ENCODE peak calls at places on chromosomes 16 and 17, in five cellular contexts. H, D, R, W and N are unnamed samples.

GRCh38 chr17:6163632-6164319 is 93.6 kb downstream of the WSCD1 start:
- DNase-seq in H (peak), D (no peak), R (no peak), W (no peak), N (peak)

GRCh38 chr16:75402821-75403475 is 30.4 kb downstream of the CFDP1 start:
- DNase-seq in H (peak), D (no peak), R (no peak), W (peak), N (peak)

GRCh38 chr17:74738051-74738996 is 1.3 kb downstream of the RAB37 start:
- DNase-seq in H (peak), D (peak), R (no peak), W (peak), N (no peak)

GRCh38 chr17:78174870-78175642 is 6.7 kb downstream of the SYNGR2 start:
- DNase-seq in H (peak), D (no peak), R (peak), W (no peak), N (no peak)

GRCh38 chr17:41415833-41416335 is 8.5 kb downstream of the KRT37 start:
- DNase-seq in H (peak), D (no peak), R (no peak), W (peak), N (no peak)

GRCh38 chr17:34445145-34445544 is 82.1 kb upstream of the CCL1 start:
- DNase-seq in H (no peak), D (no peak), R (no peak), W (no peak), N (no peak)

GRCh38 chr17:74961657-74962360 is 10.8 kb downstream of the HID1 start:
- DNase-seq in H (peak), D (peak), R (peak), W (peak), N (peak)

GRCh38 chr16:28130099-28131088 is 66.9 kb upstream of the GSG1L start:
- DNase-seq in H (no peak), D (no peak), R (no peak), W (no peak), N (peak)

GRCh38 chr16:76956801-76957200 is 234.2 kb upstream of the MON1B start:
- DNase-seq in H (no peak), D (no peak), R (no peak), W (no peak), N (no peak)

GRCh38 chr16:19008245-19008644 is 24.5 kb downstream of the TMC7 start:
- DNase-seq in H (no peak), D (no peak), R (no peak), W (peak), N (peak)

GRCh38 chr17:42246515-42246914 is 29.7 kb downstream of the STAT5B start:
- DNase-seq in H (peak), D (no peak), R (no peak), W (no peak), N (no peak)

GRCh38 chr16:22693670-22694340 is 120.2 kb upstream of the HS3ST2 start:
- DNase-seq in H (no peak), D (no peak), R (no peak), W (no peak), N (no peak)

GRCh38 chr17:44561237-44561623 is 3.9 kb downstream of the FZD2 start:
- DNase-seq in H (no peak), D (no peak), R (no peak), W (no peak), N (no peak)

GRCh38 chr17:44569459-44569858 is 12.2 kb downstream of the FZD2 start:
- DNase-seq in H (no peak), D (no peak), R (no peak), W (no peak), N (no peak)

GRCh38 chr17:44568311-44568710 is 11.0 kb downstream of the FZD2 start:
- DNase-seq in H (no peak), D (no peak), R (no peak), W (no peak), N (no peak)

GRCh38 chr17:44564429-44564828 is 7.1 kb downstream of the FZD2 start:
- DNase-seq in H (no peak), D (no peak), R (no peak), W (no peak), N (no peak)

GRCh38 chr17:44565866-44566443 is 8.7 kb downstream of the FZD2 start:
- DNase-seq in H (no peak), D (no peak), R (no peak), W (peak), N (no peak)
- TF ChIP-seq CTCF in H (no peak), D (no peak), R (peak), W (peak), N (peak)

GRCh38 chr16:53445534-53445933 is 11.3 kb downstream of the RBL2 start:
- DNase-seq in H (no peak), D (no peak), R (no peak), W (no peak), N (no peak)
- TF ChIP-seq CTCF in H (no peak), D (no peak), R (no peak), W (no peak), N (no peak)

DNA sequence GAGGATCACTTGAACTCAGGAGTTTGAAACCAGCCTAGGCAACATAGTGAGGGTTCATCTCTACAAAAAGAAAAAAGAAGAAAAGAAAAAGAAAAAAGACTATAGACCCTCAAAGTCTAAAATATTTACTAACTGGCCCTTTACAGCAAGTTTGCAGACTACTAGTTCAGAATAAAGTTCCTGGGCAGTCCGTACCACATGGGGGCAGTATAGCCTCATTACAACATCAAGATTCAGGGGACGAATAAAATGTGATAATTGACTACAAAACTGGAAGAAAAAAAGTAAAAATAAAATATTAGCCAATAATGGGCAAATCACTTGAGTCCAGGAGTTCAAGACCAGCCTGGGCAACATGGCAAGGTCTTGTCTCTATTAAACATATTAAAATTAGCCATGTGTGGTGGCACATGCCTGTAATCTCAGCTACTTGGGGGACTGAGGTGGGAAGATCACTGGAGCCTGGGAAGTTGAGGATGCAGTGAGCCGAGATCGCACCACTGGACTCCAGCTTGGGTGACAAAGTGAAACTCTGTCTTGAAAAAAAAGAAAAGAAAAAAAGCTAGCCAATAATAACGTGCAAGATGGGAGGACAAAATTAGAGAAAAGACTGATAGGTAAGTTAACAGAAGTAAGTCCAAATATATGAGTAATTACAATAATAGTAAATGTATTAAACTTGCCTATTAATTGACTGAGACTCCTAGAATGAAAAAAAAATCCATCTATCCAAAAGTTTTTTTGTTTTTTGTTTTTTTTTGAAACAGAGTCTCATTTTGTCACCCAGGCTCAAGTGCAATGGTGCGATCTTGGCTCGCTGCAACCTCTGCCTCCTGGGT is 129.4 kb upstream of the SEC14L1 start:
- DNase-seq in H (peak), D (no peak), R (peak), W (peak), N (peak)
- TF ChIP-seq CTCF in H (peak), D (peak), R (no peak), W (peak), N (peak)

GRCh38 chr17:38653679-38654078 is 21.1 kb downstream of the EPOP start:
- DNase-seq in H (no peak), D (no peak), R (no peak), W (no peak), N (no peak)
- TF ChIP-seq CTCF in H (no peak), D (no peak), R (no peak), W (no peak), N (no peak)

DNA sequence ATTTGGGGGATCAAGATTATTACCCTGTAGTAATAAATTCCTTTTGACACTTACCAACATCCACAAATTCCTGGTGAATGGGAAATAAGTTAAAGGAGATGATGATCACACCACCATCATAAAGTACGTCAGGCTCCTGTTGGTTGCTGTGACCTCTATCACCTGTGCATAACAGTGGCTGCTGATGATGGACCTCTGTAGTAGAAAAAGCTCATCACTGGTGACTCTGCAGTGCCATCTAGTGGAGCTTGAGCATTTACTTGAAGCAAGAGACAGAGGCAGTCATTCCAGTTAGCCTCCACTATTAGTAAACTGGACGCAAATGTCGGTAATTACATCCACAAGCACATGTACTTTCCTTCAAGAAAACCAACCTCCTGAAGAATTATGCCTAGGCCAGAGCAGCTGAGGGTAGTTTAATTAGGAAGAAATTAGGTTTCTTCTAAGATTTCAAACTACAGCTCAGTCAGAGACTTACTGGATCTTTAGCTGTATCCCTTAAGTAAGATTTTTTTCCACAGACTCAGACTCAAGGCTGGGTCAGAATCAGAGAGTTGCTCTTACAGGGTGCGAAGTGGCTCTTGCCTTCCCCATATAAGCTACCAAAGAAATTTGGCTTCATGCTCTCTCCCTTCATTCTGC is 39.3 kb downstream of the CYB561 start:
- DNase-seq in H (peak), D (no peak), R (peak), W (peak), N (peak)
- TF ChIP-seq CTCF in H (peak), D (peak), R (no peak), W (peak), N (peak)

DNA sequence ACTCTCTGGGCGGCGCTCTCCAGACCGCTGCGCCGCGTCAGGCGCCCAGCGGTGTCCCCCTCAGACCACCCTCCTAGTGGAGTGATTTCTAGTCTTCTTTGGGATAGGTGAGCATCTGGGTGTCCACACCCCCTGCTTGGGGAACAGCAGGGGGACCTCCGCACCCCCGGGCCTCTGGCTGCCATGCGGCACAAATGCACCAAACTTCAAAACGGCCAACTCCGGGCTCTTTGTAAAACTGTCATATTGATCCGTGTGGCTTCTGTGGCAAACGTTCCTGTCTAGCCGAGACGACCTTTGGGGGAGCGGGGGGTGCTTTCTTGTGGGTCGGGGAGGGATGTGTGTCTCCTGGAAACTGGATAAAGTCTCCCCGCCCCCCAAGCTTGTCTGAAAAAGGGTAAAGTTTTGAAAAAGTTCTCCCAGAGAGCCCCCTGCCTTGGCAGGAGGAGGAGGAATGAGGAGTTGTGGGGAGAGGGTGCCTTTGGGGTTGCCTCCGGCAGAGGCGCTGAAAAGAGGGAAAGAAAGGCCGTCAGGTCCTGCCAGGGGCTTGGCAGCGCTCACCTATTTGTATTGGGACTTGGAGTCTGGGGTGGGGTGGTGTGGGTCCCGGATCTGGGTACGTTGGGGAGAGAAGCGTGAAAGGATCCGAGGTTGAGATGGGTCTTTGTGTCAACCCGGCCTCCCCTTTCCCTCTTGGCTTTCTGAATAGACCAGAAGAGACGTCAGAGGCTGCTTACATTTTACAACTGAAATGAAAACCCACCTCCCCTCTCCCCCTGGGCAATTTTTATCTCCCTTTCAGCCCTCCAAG is 2.2 kb upstream of the CHD3 start:
- DNase-seq in H (peak), D (no peak), R (peak), W (peak), N (no peak)
- TF ChIP-seq CTCF in H (no peak), D (no peak), R (peak), W (peak), N (no peak)

GRCh38 chr16:12815361-12815760 is 11.7 kb upstream of the CPPED1 start:
- DNase-seq in H (no peak), D (no peak), R (no peak), W (peak), N (no peak)
- TF ChIP-seq CTCF in H (no peak), D (peak), R (no peak), W (peak), N (no peak)

GRCh38 chr16:31568577-31569359 is 41.1 kb downstream of the AHSP start:
- DNase-seq in H (peak), D (peak), R (peak), W (peak), N (peak)
- TF ChIP-seq CTCF in H (no peak), D (no peak), R (peak), W (no peak), N (no peak)